ENCODE peak calls at places on chromosomes 11 and 22, in eight cellular contexts. P, I, L, G, O, A, W and X are unnamed samples.

GRCh38 chr22:45485271-45485670 is 17.4 kb upstream of the FBLN1 start:
- DNase-seq in P (no peak), I (no peak), L (no peak), G (no peak), O (no peak), A (no peak), W (no peak), X (no peak)

GRCh38 chr11:2576536-2576935 is 123.3 kb downstream of the KCNQ1OT1 start:
- DNase-seq in P (no peak), I (no peak), L (no peak), G (no peak), O (no peak), A (no peak), W (no peak), X (no peak)

GRCh38 chr11:107898270-107898669 is 30.0 kb upstream of the RAB39A start:
- DNase-seq in P (peak), I (peak), L (no peak), G (no peak), O (peak), A (no peak), W (no peak), X (peak)

GRCh38 chr11:12573707-12574106 is 100.5 kb upstream of the TEAD1 start:
- DNase-seq in P (no peak), I (no peak), L (no peak), G (no peak), O (no peak), A (no peak), W (no peak), X (no peak)

GRCh38 chr22:30906411-30906810 is 62.2 kb downstream of the MORC2 start:
- DNase-seq in P (no peak), I (no peak), L (no peak), G (no peak), O (no peak), A (no peak), W (no peak), X (no peak)

GRCh38 chr11:75277211-75277805 is 36.7 kb downstream of the TPBGL start:
- DNase-seq in P (no peak), I (no peak), L (no peak), G (no peak), O (no peak), A (no peak), W (no peak), X (no peak)

GRCh38 chr11:93236741-93237675 is 39.2 kb upstream of the SLC36A4 start:
- DNase-seq in P (peak), I (peak), L (no peak), G (no peak), O (peak), A (peak), W (peak), X (peak)

GRCh38 chr22:41833369-41834004 is 582 bp downstream of the SREBF2 start:
- DNase-seq in P (peak), I (no peak), L (peak), G (peak), O (no peak), A (peak), W (peak), X (no peak)

GRCh38 chr11:130606781-130607511 is 158.5 kb downstream of the ADAMTS15 start:
- DNase-seq in P (no peak), I (no peak), L (no peak), G (no peak), O (no peak), A (peak), W (no peak), X (no peak)

GRCh38 chr11:94897330-94897768 is 76.0 kb downstream of the CWC15 start:
- DNase-seq in P (peak), I (peak), L (no peak), G (no peak), O (peak), A (peak), W (peak), X (peak)

GRCh38 chr11:77047007-77047927 is 13.1 kb downstream of the B3GNT6 start:
- DNase-seq in P (peak), I (peak), L (peak), G (peak), O (peak), A (peak), W (peak), X (peak)
- TF ChIP-seq CTCF in P (peak), I (peak), L (peak), G (peak), O (peak), A (peak), W (peak), X (peak)

GRCh38 chr11:67586568-67587250 is 3.1 kb downstream of the GSTP1 start:
- DNase-seq in P (no peak), I (no peak), L (no peak), G (no peak), O (no peak), A (no peak), W (no peak), X (no peak)

GRCh38 chr11:67584881-67585873 is 1.6 kb downstream of the GSTP1 start:
- DNase-seq in P (no peak), I (no peak), L (no peak), G (no peak), O (no peak), A (no peak), W (no peak), X (no peak)

GRCh38 chr11:67583319-67584204 is at the start of gene GSTP1:
- DNase-seq in P (peak), I (peak), L (peak), G (peak), O (peak), A (peak), W (peak), X (peak)

GRCh38 chr11:67584205-67584880 is 731 bp downstream of the GSTP1 start:
- DNase-seq in P (peak), I (no peak), L (peak), G (no peak), O (peak), A (peak), W (peak), X (peak)

DNA sequence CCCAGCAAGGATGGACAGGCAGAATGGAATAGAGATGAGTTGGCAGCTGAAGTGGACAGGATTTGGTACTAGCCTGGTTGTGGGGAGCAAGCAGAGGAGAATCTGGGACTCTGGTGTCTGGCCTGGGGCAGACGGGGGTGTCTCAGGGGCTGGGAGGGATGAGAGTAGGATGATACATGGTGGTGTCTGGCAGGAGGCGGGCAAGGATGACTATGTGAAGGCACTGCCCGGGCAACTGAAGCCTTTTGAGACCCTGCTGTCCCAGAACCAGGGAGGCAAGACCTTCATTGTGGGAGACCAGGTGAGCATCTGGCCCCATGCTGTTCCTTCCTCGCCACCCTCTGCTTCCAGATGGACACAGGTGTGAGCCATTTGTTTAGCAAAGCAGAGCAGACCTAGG is 2.3 kb downstream of the GSTP1 start:
- DNase-seq in P (no peak), I (no peak), L (no peak), G (no peak), O (no peak), A (no peak), W (no peak), X (no peak)
- TF ChIP-seq CTCF in P (no peak), I (no peak), L (no peak), G (no peak), O (no peak), A (no peak), W (no peak), X (no peak)

DNA sequence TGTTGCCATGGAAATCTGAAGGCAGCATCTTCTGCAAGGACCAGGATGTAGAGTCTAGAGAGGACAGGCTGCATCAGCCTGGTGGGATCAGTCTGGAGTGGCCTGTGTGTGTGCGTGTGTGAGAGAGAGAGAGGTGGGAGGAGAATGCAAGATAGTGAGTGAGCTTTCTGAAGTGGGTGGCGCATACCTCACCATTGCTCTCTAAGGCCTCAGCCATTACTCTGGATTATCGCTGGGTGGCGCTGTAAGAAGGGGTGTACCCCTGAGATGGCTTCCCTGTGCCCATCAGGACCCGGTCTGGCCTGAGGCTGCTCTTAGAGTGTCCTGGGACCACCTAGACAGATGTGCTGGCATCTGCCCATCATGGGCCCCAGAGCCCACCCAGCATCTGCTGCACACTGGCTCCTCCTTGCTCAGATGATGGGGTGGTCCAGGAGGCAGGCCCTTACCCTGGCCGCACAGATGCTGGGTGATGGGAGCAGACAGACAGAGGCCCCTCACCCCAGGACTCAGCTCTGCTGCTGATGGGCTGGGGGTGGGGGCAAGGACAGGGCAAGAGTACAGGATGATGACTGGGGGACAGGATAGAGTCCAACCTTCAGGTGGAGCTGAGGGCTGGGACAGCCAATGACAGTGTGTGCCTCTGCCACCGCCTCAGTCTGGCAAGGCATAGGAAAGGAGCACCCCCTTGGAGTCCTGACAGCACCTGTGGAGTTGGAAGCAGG is 25.7 kb upstream of the TUB start:
- DNase-seq in P (no peak), I (no peak), L (no peak), G (no peak), O (no peak), A (no peak), W (no peak), X (no peak)
- TF ChIP-seq CTCF in P (peak), I (peak), L (no peak), G (no peak), O (no peak), A (no peak), W (peak), X (no peak)

GRCh38 chr11:28086569-28086968 is 21.4 kb downstream of the KIF18A start:
- DNase-seq in P (no peak), I (no peak), L (no peak), G (no peak), O (peak), A (no peak), W (no peak), X (peak)
- TF ChIP-seq CTCF in P (no peak), I (no peak), L (no peak), G (no peak), O (no peak), A (no peak), W (no peak), X (no peak)

DNA sequence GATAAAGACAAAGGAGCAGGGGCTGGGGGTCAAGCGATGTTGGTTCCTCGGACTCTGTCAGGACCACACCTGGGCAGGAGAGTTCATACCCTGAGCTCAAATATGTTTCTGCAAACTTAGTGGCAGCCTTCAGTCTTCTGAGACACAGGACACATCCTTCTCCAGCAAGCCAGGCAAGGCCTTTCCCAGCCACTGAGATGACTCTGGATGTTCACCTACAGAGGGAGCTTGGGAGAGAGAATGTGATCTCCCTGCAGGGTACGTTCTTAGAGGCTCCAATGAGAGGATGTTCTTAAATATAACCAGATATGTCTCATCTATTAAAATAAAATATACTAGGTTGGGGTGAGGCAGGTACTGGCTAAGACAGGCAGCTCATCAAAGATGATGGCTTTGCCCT is 461.5 kb downstream of the OPCML start:
- DNase-seq in P (no peak), I (no peak), L (no peak), G (no peak), O (no peak), A (no peak), W (no peak), X (no peak)
- TF ChIP-seq CTCF in P (no peak), I (no peak), L (no peak), G (no peak), O (no peak), A (no peak), W (no peak), X (no peak)

DNA sequence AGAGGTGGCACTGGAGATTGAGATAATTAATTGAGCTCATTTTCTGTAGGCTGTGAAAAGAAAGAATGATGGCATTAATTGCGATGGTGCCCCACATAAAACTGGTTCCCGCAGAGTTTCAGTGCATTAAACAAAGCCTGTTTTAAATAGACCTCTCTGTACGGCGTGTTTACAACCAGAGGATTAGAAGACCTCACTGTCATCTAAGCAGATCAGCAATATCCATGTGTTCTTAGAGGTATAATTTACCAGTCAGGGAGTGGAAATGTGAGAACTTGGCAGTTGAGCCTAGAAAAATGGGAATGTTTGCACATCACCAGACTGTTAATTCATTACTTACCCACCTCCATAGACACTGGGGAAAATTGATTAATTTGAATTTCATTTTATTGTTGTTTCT is 16.1 kb downstream of the POLA2 start:
- DNase-seq in P (no peak), I (no peak), L (no peak), G (no peak), O (no peak), A (no peak), W (no peak), X (no peak)
- TF ChIP-seq CTCF in P (no peak), I (no peak), L (no peak), G (no peak), O (no peak), A (no peak), W (no peak), X (no peak)

GRCh38 chr11:34162856-34163255 is 57.4 kb downstream of the NAT10 start:
- DNase-seq in P (no peak), I (no peak), L (no peak), G (no peak), O (no peak), A (no peak), W (no peak), X (no peak)

GRCh38 chr11:34162507-34162848 is 57.0 kb downstream of the NAT10 start:
- DNase-seq in P (no peak), I (no peak), L (no peak), G (no peak), O (no peak), A (no peak), W (no peak), X (no peak)

GRCh38 chr11:34161361-34161760 is 55.9 kb downstream of the NAT10 start:
- DNase-seq in P (no peak), I (no peak), L (no peak), G (no peak), O (no peak), A (no peak), W (no peak), X (no peak)

GRCh38 chr11:34160791-34161190 is 55.4 kb downstream of the NAT10 start:
- DNase-seq in P (no peak), I (no peak), L (no peak), G (no peak), O (no peak), A (no peak), W (no peak), X (no peak)

DNA sequence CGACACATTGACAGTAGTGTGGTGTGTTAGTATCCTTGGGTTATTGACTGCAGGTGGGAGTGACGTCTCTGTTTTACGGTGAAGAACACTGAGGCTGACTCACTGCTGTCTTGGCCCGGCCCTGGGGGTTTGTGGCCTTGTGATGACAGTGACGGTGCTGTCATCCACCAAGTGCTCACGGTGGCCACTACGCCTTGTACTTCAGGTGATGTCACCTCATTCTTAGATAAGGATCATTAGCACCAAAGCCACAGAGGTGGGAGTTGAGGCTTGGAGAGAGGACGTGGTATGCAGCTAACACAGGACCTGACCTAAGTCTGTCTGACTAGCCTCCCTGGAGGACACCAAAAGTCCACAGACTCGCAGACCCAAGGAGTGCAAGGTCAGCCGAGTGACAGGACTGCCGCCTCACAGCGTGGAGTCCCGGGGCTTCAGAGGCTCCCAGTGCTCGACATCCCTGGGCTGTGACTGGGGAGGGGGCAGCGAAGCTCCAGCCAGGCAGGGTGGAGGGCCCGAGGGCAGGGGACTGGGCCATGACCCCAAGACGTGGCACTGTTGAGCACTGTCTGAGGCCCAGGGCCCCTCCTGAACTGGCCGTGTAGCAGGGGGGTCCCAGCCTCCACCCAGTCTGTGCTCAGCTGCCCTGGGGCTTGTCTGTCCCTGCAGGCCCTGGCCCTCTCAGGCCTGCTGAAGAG is 56.5 kb downstream of the NAT10 start:
- DNase-seq in P (no peak), I (no peak), L (no peak), G (no peak), O (peak), A (no peak), W (no peak), X (no peak)
- TF ChIP-seq CTCF in P (no peak), I (no peak), L (no peak), G (no peak), O (no peak), A (no peak), W (no peak), X (no peak)

DNA sequence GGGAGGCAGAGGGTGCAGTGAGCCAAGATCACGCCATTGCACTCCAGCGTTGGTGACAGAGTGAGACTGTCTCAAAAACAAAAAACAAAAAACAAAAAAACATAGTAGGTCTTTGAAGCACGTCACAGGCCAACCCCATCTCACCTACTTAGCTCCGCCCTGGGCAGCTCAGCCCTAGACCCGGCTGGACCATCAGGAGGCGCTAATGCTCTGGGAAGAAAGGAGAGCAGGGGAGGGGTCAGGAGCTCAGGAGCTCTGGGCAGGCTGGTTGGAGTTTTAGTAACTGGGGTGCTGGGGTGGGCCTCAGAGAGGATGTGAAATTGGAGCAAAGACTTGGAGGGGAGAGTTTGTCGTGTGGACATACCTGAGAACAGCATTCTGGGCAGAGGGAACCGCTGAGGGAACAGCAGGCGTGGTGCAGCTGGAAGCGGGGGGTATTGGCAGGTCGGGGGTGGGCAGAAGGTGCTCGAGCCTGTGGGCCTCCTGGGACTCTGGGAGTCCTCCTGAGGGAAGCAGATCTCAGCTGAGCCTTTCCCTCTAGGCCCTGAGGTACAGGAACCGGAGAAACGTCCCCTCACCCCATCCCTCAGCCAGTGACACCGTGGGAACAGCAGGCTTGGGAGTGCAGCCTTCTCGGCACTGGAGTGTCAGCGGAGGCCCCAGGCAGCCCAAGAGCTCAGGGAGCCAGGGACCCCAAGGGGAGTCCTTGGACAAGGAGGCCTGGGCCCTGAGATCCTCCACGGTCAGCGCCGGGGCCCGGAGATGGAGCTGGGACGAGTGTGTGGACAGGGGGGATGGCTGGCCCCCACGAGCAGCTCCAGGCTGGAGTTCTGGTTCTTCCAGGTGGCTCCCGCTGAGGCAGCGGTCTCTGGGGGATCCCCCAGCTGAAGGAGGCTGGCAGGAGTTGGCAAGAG is 2.2 kb upstream of the RPS6KA4 start:
- DNase-seq in P (peak), I (no peak), L (no peak), G (no peak), O (peak), A (peak), W (peak), X (peak)
- TF ChIP-seq CTCF in P (peak), I (peak), L (no peak), G (no peak), O (peak), A (peak), W (peak), X (peak)